ENCODE peak calls at places on chromosomes 5 and 9, in eight cellular contexts. Y is NCI-H345, K is Caki2, T is putamen, B is HepG2, P is NCI-H2107, Z is neural progenitor cell, S is fibroblast of gingiva. V is an unnamed sample.
A peak's percentile ranks its signal among the peaks of the same experiment; 100 is the strongest.

GRCh38 chr5:82641362-82641988 is 363.3 kb upstream of the RPS23 start:
- DNase-seq in K (peak; percentile 61), P (peak; percentile 18), Y (peak; percentile 82), S (peak; percentile 85), Z (peak; percentile 67), T (peak; percentile 91), B (peak; percentile 82), V (peak; percentile 8)

GRCh38 chr9:129613520-129614175 is 7.3 kb downstream of the C9orf50 start:
- DNase-seq in P (no peak), S (peak; percentile 40), Y (no peak), Z (peak; percentile 77), B (no peak), K (no peak), T (peak; percentile 89), V (no peak)

GRCh38 chr9:70477907-70478480 is 63.5 kb upstream of the KLF9 start:
- DNase-seq in B (no peak), Z (no peak), Y (no peak), K (no peak), S (peak; percentile 62), P (no peak), T (peak; percentile 47), V (no peak)

GRCh38 chr9:130199605-130200004 is 27.4 kb downstream of the NCS1 start:
- DNase-seq in S (peak; percentile 64), B (no peak), K (no peak), Y (peak; percentile 20), T (no peak), P (no peak), Z (no peak), V (no peak)

GRCh38 chr5:39422036-39422606 is 2.7 kb downstream of the DAB2 start:
- DNase-seq in Y (no peak), K (no peak), P (no peak), B (no peak), T (no peak), S (peak; percentile 31), Z (no peak), V (no peak)

GRCh38 chr5:96026334-96027065 is 64.8 kb upstream of the ELL2 start:
- DNase-seq in Y (no peak), K (no peak), B (no peak), S (peak; percentile 74), P (no peak), Z (no peak), T (no peak), V (no peak)

GRCh38 chr5:147822686-147823491 is 8.6 kb downstream of the SPINK1 start:
- DNase-seq in T (peak; percentile 74), S (peak; percentile 46), B (peak; percentile 17), K (peak; percentile 39), Y (peak; percentile 77), P (no peak), Z (peak; percentile 73), V (peak; percentile 20)

GRCh38 chr9:13596383-13596970 is 317.0 kb upstream of the MPDZ start:
- DNase-seq in K (no peak), Y (no peak), B (no peak), T (no peak), Z (no peak), S (no peak), P (no peak), V (no peak)

GRCh38 chr9:107465467-107466451 is 23.8 kb downstream of the KLF4 start:
- DNase-seq in T (no peak), Y (no peak), B (no peak), P (no peak), K (peak; percentile 66), Z (peak; percentile 89), S (peak; percentile 66), V (no peak)

GRCh38 chr9:31500422-31500821 is 884.0 kb upstream of the ACO1 start:
- DNase-seq in P (no peak), S (no peak), B (no peak), Y (no peak), T (no peak), K (no peak), Z (no peak), V (no peak)

GRCh38 chr5:73236541-73237128 is 63.6 kb downstream of the TMEM174 start:
- DNase-seq in Z (no peak), Y (no peak), S (no peak), P (no peak), T (no peak), K (no peak), B (no peak), V (no peak)

GRCh38 chr5:178419196-178419595 is 171.0 kb downstream of the COL23A1 start:
- DNase-seq in P (no peak), Z (no peak), S (no peak), Y (no peak), T (no peak), K (no peak), B (no peak), V (no peak)

GRCh38 chr9:20023237-20023928 is 234.5 kb upstream of the SLC24A2 start:
- DNase-seq in B (no peak), Y (no peak), T (no peak), S (no peak), K (no peak), Z (no peak), P (no peak), V (no peak)

GRCh38 chr5:17019324-17019723 is 83.2 kb upstream of the MYO10 start:
- DNase-seq in Y (no peak), B (no peak), T (no peak), P (no peak), K (no peak), S (peak; percentile 32), Z (no peak), V (no peak)

GRCh38 chr9:129177443-129177790 is 644 bp downstream of the IER5L start:
- DNase-seq in K (no peak), P (no peak), Y (peak; percentile 54), S (no peak), B (no peak), T (no peak), Z (no peak), V (peak; percentile 56)

GRCh38 chr9:112380102-112380581 is at the start of gene HSDL2:
- DNase-seq in S (peak; percentile 38), Y (peak; percentile 18), B (no peak), K (no peak), Z (no peak), P (no peak), T (no peak), V (peak; percentile 9)